ENCODE peak calls at places on chromosomes 2 and 18, in four cellular contexts. J is WERI-Rb-1, O is tibial nerve, G is uterus. H is an unnamed sample. For H3K27me3, the result is how much of the 10 kb centered on the place peaks cover.

GRCh38 chr2:59425292-59425691 is 1128.2 kb downstream of the BCL11A start:
- DNase-seq in J (no peak), O (no peak), G (no peak), H (no peak)

GRCh38 chr2:61834893-61835292 is 19.0 kb downstream of the FAM161A start:
- DNase-seq in J (no peak), G (no peak), O (no peak), H (no peak)

GRCh38 chr18:60092073-60092472 is 192.3 kb downstream of the PMAIP1 start:
- DNase-seq in G (no peak), J (no peak), O (no peak), H (no peak)

GRCh38 chr2:190587106-190587505 is 52.6 kb upstream of the NEMP2 start:
- DNase-seq in O (no peak), G (no peak), J (no peak), H (no peak)

GRCh38 chr18:12839526-12840196 is 44.4 kb downstream of the PTPN2 start:
- DNase-seq in J (no peak), O (no peak), G (no peak), H (no peak)

GRCh38 chr2:23312996-23313606 is 71.9 kb upstream of the KLHL29 start:
- DNase-seq in G (no peak), J (peak), O (no peak), H (no peak)

GRCh38 chr2:69151974-69152373 is 139.0 kb downstream of the ANTXR1 start:
- DNase-seq in G (no peak), O (no peak), J (no peak), H (no peak)

GRCh38 chr2:226832076-226832475 is 3.8 kb upstream of the RHBDD1 start:
- DNase-seq in G (no peak), O (no peak), J (no peak), H (no peak)

GRCh38 chr2:205148756-205149155 is 533.5 kb upstream of the NRP2 start:
- DNase-seq in O (no peak), J (no peak), G (no peak), H (no peak)

GRCh38 chr2:104965900-104966299 is 72.0 kb upstream of the MRPS9 start:
- DNase-seq in O (no peak), J (no peak), G (no peak), H (no peak)

GRCh38 chr2:171317492-171318125 is 116.2 kb downstream of the METTL8 start:
- DNase-seq in O (no peak), J (no peak), G (no peak), H (no peak)

GRCh38 chr18:64134044-64134757 is 14.7 kb downstream of the LINC00305 start:
- DNase-seq in J (no peak), G (no peak), O (no peak), H (no peak)

DNA sequence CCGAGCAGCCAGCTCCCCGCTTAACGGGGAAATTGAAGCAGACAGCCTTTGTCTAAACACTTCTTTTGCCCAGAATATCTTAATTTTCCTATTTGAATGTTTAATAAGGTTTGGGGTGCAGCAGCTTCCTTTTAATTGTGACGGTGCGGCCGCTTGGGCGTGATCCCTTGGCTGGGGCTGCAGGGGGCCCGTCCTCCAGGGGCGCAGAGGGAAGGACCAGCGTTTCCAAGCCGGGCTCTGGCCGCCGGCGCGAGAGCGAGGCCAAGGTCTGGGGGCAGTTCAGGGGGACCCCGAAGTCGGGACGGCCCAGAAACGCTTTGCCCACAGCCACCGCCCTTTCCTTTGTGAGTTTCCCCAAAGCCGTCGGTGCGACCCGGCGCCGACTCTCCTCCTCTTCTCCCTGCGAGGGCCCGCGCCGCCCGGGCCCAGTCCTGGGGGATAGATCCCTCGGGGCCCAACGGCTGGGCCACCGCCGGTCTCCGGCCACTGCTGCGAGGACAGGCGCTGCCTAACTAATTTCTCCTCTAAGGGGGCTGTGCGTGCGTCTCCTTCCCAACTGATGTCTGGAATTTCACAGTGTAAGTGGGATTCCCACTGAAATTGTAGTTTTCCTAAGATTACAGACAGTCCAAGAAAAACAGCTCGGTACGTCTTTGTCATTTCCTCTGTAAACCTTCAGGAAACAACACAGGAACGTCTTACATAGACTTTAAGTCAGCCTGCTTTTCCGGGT is 139.7 kb upstream of the SIX3 start:
- DNase-seq in O (no peak), J (no peak), G (no peak), H (no peak)
- H3K27me3 ChIP-seq in O (half or more), J (under half), G (half or more), H (half or more)

GRCh38 chr2:45178359-45178758 is 169.1 kb upstream of the SIX2 start:
- DNase-seq in G (no peak), J (no peak), O (no peak), H (no peak)
- TF ChIP-seq CTCF in G (no peak), J (no peak), O (no peak), H (no peak)

GRCh38 chr2:25082002-25082622 is 40.2 kb downstream of the EFR3B start:
- DNase-seq in J (no peak), O (no peak), G (no peak), H (no peak)

GRCh38 chr2:25089605-25090424 is 47.9 kb downstream of the EFR3B start:
- DNase-seq in G (no peak), J (no peak), O (no peak), H (no peak)

GRCh38 chr2:25090801-25091200 is 48.9 kb downstream of the EFR3B start:
- DNase-seq in G (no peak), J (no peak), O (no peak), H (no peak)

GRCh38 chr2:25088817-25089485 is 47.1 kb downstream of the EFR3B start:
- DNase-seq in G (no peak), O (no peak), J (no peak), H (no peak)

GRCh38 chr2:25086070-25086560 is 44.2 kb downstream of the EFR3B start:
- DNase-seq in G (no peak), O (no peak), J (no peak), H (no peak)
- H3K27me3 ChIP-seq in G (under half), O (under half), J (under half), H (under half)

GRCh38 chr2:46847185-46847710 is 68.4 kb downstream of the MCFD2 start:
- DNase-seq in O (peak), G (peak), J (no peak), H (no peak)
- TF ChIP-seq CTCF in O (no peak), G (no peak), J (no peak), H (no peak)

GRCh38 chr2:196591004-196591403 is 48.5 kb upstream of the CCDC150 start:
- DNase-seq in G (no peak), O (no peak), J (no peak), H (no peak)
- H3K27me3 ChIP-seq in G (under half), O (under half), J (under half), H (half or more)

DNA sequence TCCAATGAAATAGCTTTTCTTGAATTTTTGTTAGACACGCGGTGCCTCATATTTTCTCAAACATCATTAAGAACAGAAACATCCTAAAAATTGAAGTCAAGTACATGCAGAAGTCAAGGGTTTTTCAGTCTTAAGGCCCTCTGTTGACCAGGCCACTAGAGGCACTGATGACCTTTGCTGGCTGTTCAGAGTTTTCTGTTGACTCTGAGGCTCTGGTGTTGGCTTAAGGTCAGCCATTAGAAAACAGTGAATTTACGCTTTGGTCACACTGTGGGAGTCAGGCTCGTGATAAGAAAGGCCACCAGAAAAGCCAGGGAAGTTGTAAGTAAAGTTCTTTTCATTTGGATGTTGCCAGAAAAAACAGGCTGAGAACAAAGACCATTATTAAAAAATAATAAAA is 5.8 kb upstream of the UPP2 start:
- DNase-seq in O (no peak), G (no peak), J (no peak), H (no peak)
- TF ChIP-seq CTCF in O (no peak), G (no peak), J (no peak), H (no peak)

GRCh38 chr18:69674921-69675405 is 272.7 kb downstream of the CD226 start:
- DNase-seq in O (no peak), G (no peak), J (no peak), H (no peak)

GRCh38 chr18:69680128-69680527 is 267.5 kb downstream of the CD226 start:
- DNase-seq in J (no peak), G (no peak), O (no peak), H (no peak)

GRCh38 chr18:69677595-69677994 is 270.1 kb downstream of the CD226 start:
- DNase-seq in G (no peak), J (no peak), O (no peak), H (no peak)

GRCh38 chr18:69674292-69674877 is 273.3 kb downstream of the CD226 start:
- DNase-seq in G (no peak), J (no peak), O (no peak), H (no peak)
- H3K27me3 ChIP-seq in G (under half), J (under half), O (under half), H (under half)

GRCh38 chr2:64865073-64865830 is 123.9 kb upstream of the SLC1A4 start:
- DNase-seq in O (peak), J (peak), G (peak), H (peak)
- TF ChIP-seq CTCF in O (peak), J (peak), G (peak), H (no peak)

GRCh38 chr2:65482971-65483370 is 50.6 kb upstream of the SPRED2 start:
- DNase-seq in J (no peak), O (no peak), G (no peak), H (no peak)
- H3K27me3 ChIP-seq in J (half or more), O (under half), G (under half), H (under half)

GRCh38 chr2:234670804-234671203 is 173.9 kb upstream of the ARL4C start:
- DNase-seq in O (no peak), J (peak), G (no peak), H (no peak)

GRCh38 chr2:234672498-234673150 is 175.7 kb upstream of the ARL4C start:
- DNase-seq in J (no peak), G (no peak), O (no peak), H (no peak)

GRCh38 chr2:234670052-234670451 is 173.2 kb upstream of the ARL4C start:
- DNase-seq in J (no peak), O (no peak), G (no peak), H (no peak)

GRCh38 chr2:234671231-234671630 is 174.3 kb upstream of the ARL4C start:
- DNase-seq in O (no peak), G (no peak), J (no peak), H (no peak)

DNA sequence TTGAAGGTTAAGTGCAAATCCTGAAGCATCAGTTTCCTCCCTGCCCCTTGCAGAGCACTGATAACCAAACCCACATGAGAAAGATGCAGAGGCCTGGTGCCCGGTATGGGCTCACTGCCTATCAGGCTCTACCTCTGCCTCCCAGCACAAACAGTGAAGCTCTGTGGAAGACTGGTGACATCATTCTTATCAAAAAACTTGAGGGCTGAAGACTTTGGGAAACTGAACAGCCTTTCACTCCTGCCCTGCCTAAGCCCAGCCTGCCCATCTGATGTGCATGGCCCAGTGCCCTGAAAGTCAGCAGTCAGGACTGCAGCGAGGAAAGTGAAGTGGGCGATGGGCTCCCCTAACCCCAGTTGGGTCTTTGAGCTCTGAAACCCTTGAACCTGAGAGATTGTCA is 174.8 kb upstream of the ARL4C start:
- DNase-seq in G (no peak), J (no peak), O (no peak), H (no peak)
- TF ChIP-seq CTCF in G (no peak), J (no peak), O (no peak), H (no peak)

H was measured in CD4-positive, alpha-beta T cell.